ENCODE peak calls at places on chromosome 20, in eight cellular contexts. One of them, this sample, is unnamed.

GRCh38 chr20:53813728-53814459 is 220.3 kb upstream of the ZNF217 start:
- DNase-seq in fibroblast of the aortic adventitia: no peak
- DNase-seq in ascending aorta: no peak
- DNase-seq in MM.1S: no peak
- DNase-seq in heart left ventricle: no peak
- DNase-seq in MCF 10A: no peak
- DNase-seq in colonic mucosa: no peak
- DNase-seq in stimulated activated CD4-positive, alpha-beta T cell treated with anti-CD3 and anti-CD28 coated beads, TNF-alpha, amount 100 ng/mL, for 4 hours: no peak
- DNase-seq in this sample: no peak

GRCh38 chr20:41249371-41249770 is 68.2 kb downstream of the ZHX3 start:
- DNase-seq in heart left ventricle: peak
- DNase-seq in fibroblast of the aortic adventitia: peak
- DNase-seq in colonic mucosa: peak
- DNase-seq in MCF 10A: peak
- DNase-seq in MM.1S: no peak
- DNase-seq in ascending aorta: peak
- DNase-seq in stimulated activated CD4-positive, alpha-beta T cell treated with anti-CD3 and anti-CD28 coated beads, TNF-alpha, amount 100 ng/mL, for 4 hours: no peak
- DNase-seq in this sample: peak

GRCh38 chr20:20017852-20018245 is 687 bp downstream of the NAA20 start:
- DNase-seq in stimulated activated CD4-positive, alpha-beta T cell treated with anti-CD3 and anti-CD28 coated beads, TNF-alpha, amount 100 ng/mL, for 4 hours: no peak
- DNase-seq in heart left ventricle: no peak
- DNase-seq in MCF 10A: peak
- DNase-seq in ascending aorta: no peak
- DNase-seq in MM.1S: peak
- DNase-seq in fibroblast of the aortic adventitia: no peak
- DNase-seq in colonic mucosa: no peak
- DNase-seq in this sample: peak

GRCh38 chr20:36043447-36043846 is 75.1 kb downstream of the CNBD2 start:
- DNase-seq in MM.1S: no peak
- DNase-seq in ascending aorta: no peak
- DNase-seq in colonic mucosa: no peak
- DNase-seq in fibroblast of the aortic adventitia: no peak
- DNase-seq in stimulated activated CD4-positive, alpha-beta T cell treated with anti-CD3 and anti-CD28 coated beads, TNF-alpha, amount 100 ng/mL, for 4 hours: no peak
- DNase-seq in MCF 10A: no peak
- DNase-seq in heart left ventricle: no peak
- DNase-seq in this sample: no peak

GRCh38 chr20:56163806-56164205 is 84.7 kb upstream of the MC3R start:
- DNase-seq in fibroblast of the aortic adventitia: no peak
- DNase-seq in heart left ventricle: no peak
- DNase-seq in MM.1S: no peak
- DNase-seq in stimulated activated CD4-positive, alpha-beta T cell treated with anti-CD3 and anti-CD28 coated beads, TNF-alpha, amount 100 ng/mL, for 4 hours: no peak
- DNase-seq in MCF 10A: no peak
- DNase-seq in colonic mucosa: no peak
- DNase-seq in ascending aorta: no peak
- DNase-seq in this sample: no peak

GRCh38 chr20:3777726-3778629 is 3.3 kb downstream of the SPEF1 start:
- DNase-seq in stimulated activated CD4-positive, alpha-beta T cell treated with anti-CD3 and anti-CD28 coated beads, TNF-alpha, amount 100 ng/mL, for 4 hours: no peak
- DNase-seq in fibroblast of the aortic adventitia: peak
- DNase-seq in heart left ventricle: peak
- DNase-seq in MCF 10A: no peak
- DNase-seq in MM.1S: no peak
- DNase-seq in colonic mucosa: peak
- DNase-seq in ascending aorta: peak
- DNase-seq in this sample: peak

GRCh38 chr20:6966721-6967120 is 199.2 kb downstream of the BMP2 start:
- DNase-seq in MM.1S: no peak
- DNase-seq in fibroblast of the aortic adventitia: peak
- DNase-seq in ascending aorta: no peak
- DNase-seq in MCF 10A: no peak
- DNase-seq in colonic mucosa: no peak
- DNase-seq in heart left ventricle: no peak
- DNase-seq in stimulated activated CD4-positive, alpha-beta T cell treated with anti-CD3 and anti-CD28 coated beads, TNF-alpha, amount 100 ng/mL, for 4 hours: no peak
- DNase-seq in this sample: peak

GRCh38 chr20:45917790-45918141 is 5.8 kb upstream of the PLTP start:
- DNase-seq in MM.1S: no peak
- DNase-seq in colonic mucosa: no peak
- DNase-seq in ascending aorta: no peak
- DNase-seq in MCF 10A: no peak
- DNase-seq in heart left ventricle: peak
- DNase-seq in fibroblast of the aortic adventitia: peak
- DNase-seq in stimulated activated CD4-positive, alpha-beta T cell treated with anti-CD3 and anti-CD28 coated beads, TNF-alpha, amount 100 ng/mL, for 4 hours: no peak
- DNase-seq in this sample: no peak

GRCh38 chr20:1034420-1034799 is 32.3 kb upstream of the RSPO4 start:
- DNase-seq in MCF 10A: no peak
- DNase-seq in MM.1S: no peak
- DNase-seq in ascending aorta: no peak
- DNase-seq in colonic mucosa: no peak
- DNase-seq in fibroblast of the aortic adventitia: no peak
- DNase-seq in heart left ventricle: no peak
- DNase-seq in stimulated activated CD4-positive, alpha-beta T cell treated with anti-CD3 and anti-CD28 coated beads, TNF-alpha, amount 100 ng/mL, for 4 hours: no peak
- DNase-seq in this sample: peak

GRCh38 chr20:54174452-54175175 is 828 bp upstream of the CYP24A1 start:
- DNase-seq in MCF 10A: no peak
- DNase-seq in heart left ventricle: no peak
- DNase-seq in colonic mucosa: no peak
- DNase-seq in fibroblast of the aortic adventitia: no peak
- DNase-seq in ascending aorta: no peak
- DNase-seq in stimulated activated CD4-positive, alpha-beta T cell treated with anti-CD3 and anti-CD28 coated beads, TNF-alpha, amount 100 ng/mL, for 4 hours: no peak
- DNase-seq in MM.1S: no peak
- DNase-seq in this sample: no peak

GRCh38 chr20:62449951-62450815 is 22.8 kb upstream of the RBBP8NL start:
- DNase-seq in colonic mucosa: peak
- DNase-seq in MCF 10A: no peak
- DNase-seq in heart left ventricle: no peak
- DNase-seq in ascending aorta: no peak
- DNase-seq in MM.1S: no peak
- DNase-seq in fibroblast of the aortic adventitia: no peak
- DNase-seq in stimulated activated CD4-positive, alpha-beta T cell treated with anti-CD3 and anti-CD28 coated beads, TNF-alpha, amount 100 ng/mL, for 4 hours: no peak
- DNase-seq in this sample: no peak

GRCh38 chr20:63463400-63464288 is 8.8 kb downstream of the KCNQ2 start:
- DNase-seq in heart left ventricle: no peak
- DNase-seq in MCF 10A: no peak
- DNase-seq in fibroblast of the aortic adventitia: no peak
- DNase-seq in colonic mucosa: no peak
- DNase-seq in ascending aorta: no peak
- DNase-seq in MM.1S: no peak
- DNase-seq in stimulated activated CD4-positive, alpha-beta T cell treated with anti-CD3 and anti-CD28 coated beads, TNF-alpha, amount 100 ng/mL, for 4 hours: no peak
- DNase-seq in this sample: no peak

GRCh38 chr20:6140947-6141346 is 18.1 kb upstream of the FERMT1 start:
- DNase-seq in fibroblast of the aortic adventitia: no peak
- DNase-seq in colonic mucosa: no peak
- DNase-seq in heart left ventricle: no peak
- DNase-seq in MCF 10A: no peak
- DNase-seq in MM.1S: no peak
- DNase-seq in stimulated activated CD4-positive, alpha-beta T cell treated with anti-CD3 and anti-CD28 coated beads, TNF-alpha, amount 100 ng/mL, for 4 hours: no peak
- DNase-seq in ascending aorta: no peak
- DNase-seq in this sample: no peak

GRCh38 chr20:38658879-38659612 is 57.4 kb downstream of the ARHGAP40 start:
- DNase-seq in MM.1S: peak
- DNase-seq in ascending aorta: no peak
- DNase-seq in fibroblast of the aortic adventitia: no peak
- DNase-seq in heart left ventricle: no peak
- DNase-seq in stimulated activated CD4-positive, alpha-beta T cell treated with anti-CD3 and anti-CD28 coated beads, TNF-alpha, amount 100 ng/mL, for 4 hours: no peak
- DNase-seq in colonic mucosa: no peak
- DNase-seq in MCF 10A: peak
- DNase-seq in this sample: peak

GRCh38 chr20:51376121-51376520 is 166.4 kb downstream of the NFATC2 start:
- DNase-seq in colonic mucosa: no peak
- DNase-seq in stimulated activated CD4-positive, alpha-beta T cell treated with anti-CD3 and anti-CD28 coated beads, TNF-alpha, amount 100 ng/mL, for 4 hours: no peak
- DNase-seq in MM.1S: no peak
- DNase-seq in fibroblast of the aortic adventitia: no peak
- DNase-seq in heart left ventricle: no peak
- DNase-seq in ascending aorta: no peak
- DNase-seq in MCF 10A: no peak
- DNase-seq in this sample: no peak

GRCh38 chr20:1299522-1299921 is 29.4 kb downstream of the SDCBP2 start:
- DNase-seq in heart left ventricle: no peak
- DNase-seq in colonic mucosa: peak
- DNase-seq in fibroblast of the aortic adventitia: no peak
- DNase-seq in MM.1S: peak
- DNase-seq in stimulated activated CD4-positive, alpha-beta T cell treated with anti-CD3 and anti-CD28 coated beads, TNF-alpha, amount 100 ng/mL, for 4 hours: no peak
- DNase-seq in ascending aorta: no peak
- DNase-seq in MCF 10A: peak
- DNase-seq in this sample: no peak

GRCh38 chr20:32524871-32525501 is 60.1 kb downstream of the NOL4L start:
- DNase-seq in MCF 10A: peak
- DNase-seq in heart left ventricle: peak
- DNase-seq in MM.1S: no peak
- DNase-seq in stimulated activated CD4-positive, alpha-beta T cell treated with anti-CD3 and anti-CD28 coated beads, TNF-alpha, amount 100 ng/mL, for 4 hours: no peak
- DNase-seq in ascending aorta: peak
- DNase-seq in fibroblast of the aortic adventitia: no peak
- DNase-seq in colonic mucosa: no peak
- DNase-seq in this sample: no peak

GRCh38 chr20:57457243-57457761 is 66.1 kb downstream of the RBM38 start:
- DNase-seq in MM.1S: no peak
- DNase-seq in MCF 10A: no peak
- DNase-seq in stimulated activated CD4-positive, alpha-beta T cell treated with anti-CD3 and anti-CD28 coated beads, TNF-alpha, amount 100 ng/mL, for 4 hours: no peak
- DNase-seq in ascending aorta: peak
- DNase-seq in heart left ventricle: no peak
- DNase-seq in fibroblast of the aortic adventitia: no peak
- DNase-seq in colonic mucosa: no peak
- DNase-seq in this sample: no peak

GRCh38 chr20:20399705-20400104 is 31.8 kb downstream of the INSM1 start:
- DNase-seq in fibroblast of the aortic adventitia: no peak
- DNase-seq in heart left ventricle: no peak
- DNase-seq in colonic mucosa: no peak
- DNase-seq in MM.1S: no peak
- DNase-seq in ascending aorta: no peak
- DNase-seq in stimulated activated CD4-positive, alpha-beta T cell treated with anti-CD3 and anti-CD28 coated beads, TNF-alpha, amount 100 ng/mL, for 4 hours: no peak
- DNase-seq in MCF 10A: no peak
- DNase-seq in this sample: no peak

GRCh38 chr20:63097336-63097831 is 90.6 kb upstream of the BHLHE23 start:
- DNase-seq in colonic mucosa: no peak
- DNase-seq in heart left ventricle: peak
- DNase-seq in MM.1S: no peak
- DNase-seq in fibroblast of the aortic adventitia: no peak
- DNase-seq in stimulated activated CD4-positive, alpha-beta T cell treated with anti-CD3 and anti-CD28 coated beads, TNF-alpha, amount 100 ng/mL, for 4 hours: no peak
- DNase-seq in ascending aorta: peak
- DNase-seq in MCF 10A: no peak
- DNase-seq in this sample: no peak

GRCh38 chr20:535958-536357 is 7.6 kb downstream of the CSNK2A1 start:
- DNase-seq in fibroblast of the aortic adventitia: no peak
- DNase-seq in colonic mucosa: peak
- DNase-seq in heart left ventricle: no peak
- DNase-seq in ascending aorta: no peak
- DNase-seq in MM.1S: no peak
- DNase-seq in MCF 10A: no peak
- DNase-seq in stimulated activated CD4-positive, alpha-beta T cell treated with anti-CD3 and anti-CD28 coated beads, TNF-alpha, amount 100 ng/mL, for 4 hours: no peak
- DNase-seq in this sample: peak

GRCh38 chr20:373171-373890 is 7.2 kb upstream of the TRIB3 start:
- DNase-seq in MCF 10A: peak
- DNase-seq in heart left ventricle: peak
- DNase-seq in ascending aorta: no peak
- DNase-seq in colonic mucosa: no peak
- DNase-seq in stimulated activated CD4-positive, alpha-beta T cell treated with anti-CD3 and anti-CD28 coated beads, TNF-alpha, amount 100 ng/mL, for 4 hours: no peak
- DNase-seq in MM.1S: no peak
- DNase-seq in fibroblast of the aortic adventitia: peak
- DNase-seq in this sample: peak

GRCh38 chr20:36435799-36436541 is 105.3 kb upstream of the MYL9 start:
- DNase-seq in stimulated activated CD4-positive, alpha-beta T cell treated with anti-CD3 and anti-CD28 coated beads, TNF-alpha, amount 100 ng/mL, for 4 hours: peak
- DNase-seq in heart left ventricle: peak
- DNase-seq in fibroblast of the aortic adventitia: peak
- DNase-seq in colonic mucosa: peak
- DNase-seq in ascending aorta: peak
- DNase-seq in MCF 10A: peak
- DNase-seq in MM.1S: no peak
- DNase-seq in this sample: peak

GRCh38 chr20:61442075-61442670 is 190.1 kb downstream of the CDH4 start:
- DNase-seq in heart left ventricle: no peak
- DNase-seq in colonic mucosa: no peak
- DNase-seq in stimulated activated CD4-positive, alpha-beta T cell treated with anti-CD3 and anti-CD28 coated beads, TNF-alpha, amount 100 ng/mL, for 4 hours: no peak
- DNase-seq in MCF 10A: no peak
- DNase-seq in ascending aorta: no peak
- DNase-seq in fibroblast of the aortic adventitia: no peak
- DNase-seq in MM.1S: no peak
- DNase-seq in this sample: no peak

GRCh38 chr20:51354191-51354768 is 188.2 kb downstream of the NFATC2 start:
- DNase-seq in ascending aorta: peak
- DNase-seq in MCF 10A: no peak
- DNase-seq in heart left ventricle: no peak
- DNase-seq in fibroblast of the aortic adventitia: peak
- DNase-seq in stimulated activated CD4-positive, alpha-beta T cell treated with anti-CD3 and anti-CD28 coated beads, TNF-alpha, amount 100 ng/mL, for 4 hours: no peak
- DNase-seq in MM.1S: no peak
- DNase-seq in colonic mucosa: no peak
- DNase-seq in this sample: no peak

GRCh38 chr20:19609642-19610223 is 148.3 kb upstream of the RIN2 start:
- DNase-seq in MCF 10A: peak
- DNase-seq in fibroblast of the aortic adventitia: no peak
- DNase-seq in colonic mucosa: no peak
- DNase-seq in heart left ventricle: no peak
- DNase-seq in MM.1S: no peak
- DNase-seq in ascending aorta: no peak
- DNase-seq in stimulated activated CD4-positive, alpha-beta T cell treated with anti-CD3 and anti-CD28 coated beads, TNF-alpha, amount 100 ng/mL, for 4 hours: no peak
- DNase-seq in this sample: peak

GRCh38 chr20:60976913-60977312 is 275.1 kb upstream of the CDH4 start:
- DNase-seq in ascending aorta: no peak
- DNase-seq in heart left ventricle: no peak
- DNase-seq in fibroblast of the aortic adventitia: no peak
- DNase-seq in colonic mucosa: no peak
- DNase-seq in stimulated activated CD4-positive, alpha-beta T cell treated with anti-CD3 and anti-CD28 coated beads, TNF-alpha, amount 100 ng/mL, for 4 hours: no peak
- DNase-seq in MCF 10A: no peak
- DNase-seq in MM.1S: no peak
- DNase-seq in this sample: no peak

GRCh38 chr20:63230800-63231268 is 4.9 kb upstream of the BIRC7 start:
- DNase-seq in heart left ventricle: peak
- DNase-seq in colonic mucosa: peak
- DNase-seq in fibroblast of the aortic adventitia: peak
- DNase-seq in stimulated activated CD4-positive, alpha-beta T cell treated with anti-CD3 and anti-CD28 coated beads, TNF-alpha, amount 100 ng/mL, for 4 hours: no peak
- DNase-seq in ascending aorta: no peak
- DNase-seq in MM.1S: peak
- DNase-seq in MCF 10A: peak
- DNase-seq in this sample: peak

GRCh38 chr20:53866787-53867740 is 203.3 kb downstream of the BCAS1 start:
- DNase-seq in stimulated activated CD4-positive, alpha-beta T cell treated with anti-CD3 and anti-CD28 coated beads, TNF-alpha, amount 100 ng/mL, for 4 hours: no peak
- DNase-seq in heart left ventricle: no peak
- DNase-seq in colonic mucosa: no peak
- DNase-seq in ascending aorta: no peak
- DNase-seq in MCF 10A: no peak
- DNase-seq in MM.1S: peak
- DNase-seq in fibroblast of the aortic adventitia: peak
- DNase-seq in this sample: no peak

GRCh38 chr20:59987135-59987534 is 28.9 kb downstream of the CDH26 start:
- DNase-seq in MM.1S: no peak
- DNase-seq in stimulated activated CD4-positive, alpha-beta T cell treated with anti-CD3 and anti-CD28 coated beads, TNF-alpha, amount 100 ng/mL, for 4 hours: no peak
- DNase-seq in fibroblast of the aortic adventitia: no peak
- DNase-seq in MCF 10A: no peak
- DNase-seq in colonic mucosa: no peak
- DNase-seq in ascending aorta: no peak
- DNase-seq in heart left ventricle: no peak
- DNase-seq in this sample: peak

GRCh38 chr20:36847009-36847709 is 28.8 kb upstream of the TLDC2 start:
- DNase-seq in colonic mucosa: no peak
- DNase-seq in MCF 10A: peak
- DNase-seq in ascending aorta: peak
- DNase-seq in fibroblast of the aortic adventitia: peak
- DNase-seq in stimulated activated CD4-positive, alpha-beta T cell treated with anti-CD3 and anti-CD28 coated beads, TNF-alpha, amount 100 ng/mL, for 4 hours: no peak
- DNase-seq in MM.1S: no peak
- DNase-seq in heart left ventricle: peak
- DNase-seq in this sample: peak

GRCh38 chr20:63740070-63740500 is 509 bp downstream of the SLC2A4RG start:
- DNase-seq in stimulated activated CD4-positive, alpha-beta T cell treated with anti-CD3 and anti-CD28 coated beads, TNF-alpha, amount 100 ng/mL, for 4 hours: no peak
- DNase-seq in ascending aorta: peak
- DNase-seq in heart left ventricle: peak
- DNase-seq in MM.1S: no peak
- DNase-seq in MCF 10A: no peak
- DNase-seq in colonic mucosa: peak
- DNase-seq in fibroblast of the aortic adventitia: peak
- DNase-seq in this sample: no peak